ENCODE peak calls at places on chromosomes 2 and 18, in five cellular contexts. I, U, Q, R and M are unnamed samples.

GRCh38 chr2:41736586-41736985 is 311.2 kb upstream of the PKDCC start:
- DNase-seq in Q (no peak), R (no peak), I (no peak), U (no peak), M (no peak)

GRCh38 chr2:216635171-216635570 is 2.0 kb downstream of the IGFBP2 start:
- DNase-seq in R (no peak), I (no peak), Q (no peak), U (no peak), M (no peak)

GRCh38 chr2:104656496-104657310 is 197.2 kb upstream of the POU3F3 start:
- DNase-seq in U (no peak), I (no peak), R (no peak), Q (no peak), M (no peak)

GRCh38 chr18:62457830-62458229 is 65.0 kb upstream of the ZCCHC2 start:
- DNase-seq in R (no peak), Q (no peak), I (no peak), U (no peak), M (no peak)

GRCh38 chr2:20135631-20136050 is 84.2 kb upstream of the LAPTM4A start:
- DNase-seq in R (peak; percentile 68), U (peak; percentile 75), I (peak; percentile 51), Q (peak; percentile 62), M (peak; percentile 13)

GRCh38 chr2:239236043-239236807 is 164.6 kb downstream of the HDAC4 start:
- DNase-seq in I (no peak), R (no peak), U (no peak), Q (no peak), M (no peak)

GRCh38 chr18:37944871-37945270 is 379.3 kb upstream of the CELF4 start:
- DNase-seq in I (no peak), Q (no peak), U (no peak), R (no peak), M (no peak)

GRCh38 chr18:8841781-8842485 is 136.6 kb downstream of the MTCL1 start:
- DNase-seq in U (no peak), I (no peak), R (no peak), Q (peak; percentile 27), M (no peak)

GRCh38 chr18:29418136-29418535 is 1241.2 kb upstream of the CDH2 start:
- DNase-seq in I (no peak), Q (peak; percentile 69), R (no peak), U (no peak), M (no peak)

GRCh38 chr2:157349949-157350510 is 24.4 kb upstream of the ERMN start:
- DNase-seq in R (no peak), U (no peak), Q (peak; percentile 25), I (no peak), M (no peak)

GRCh38 chr2:85799215-85799956 is 45.6 kb downstream of the ATOH8 start:
- DNase-seq in Q (peak; percentile 86), I (no peak), U (peak; percentile 59), R (no peak), M (no peak)

GRCh38 chr2:177327065-177327464 is 62.5 kb upstream of the NFE2L2 start:
- DNase-seq in Q (no peak), U (no peak), I (no peak), R (no peak), M (no peak)

GRCh38 chr2:169038338-169038757 is 7.2 kb upstream of the ABCB11 start:
- DNase-seq in Q (peak; percentile 90), I (no peak), U (peak; percentile 47), R (no peak), M (no peak)

GRCh38 chr18:77165489-77166415 is 33.2 kb upstream of the MBP start:
- DNase-seq in I (no peak), U (no peak), Q (no peak), R (no peak), M (no peak)
- H3K4me3 ChIP-seq in I (no peak overlapping the region), U (no peak overlapping the region), Q (no peak overlapping the region), R (no peak overlapping the region), M (no peak overlapping the region)

DNA sequence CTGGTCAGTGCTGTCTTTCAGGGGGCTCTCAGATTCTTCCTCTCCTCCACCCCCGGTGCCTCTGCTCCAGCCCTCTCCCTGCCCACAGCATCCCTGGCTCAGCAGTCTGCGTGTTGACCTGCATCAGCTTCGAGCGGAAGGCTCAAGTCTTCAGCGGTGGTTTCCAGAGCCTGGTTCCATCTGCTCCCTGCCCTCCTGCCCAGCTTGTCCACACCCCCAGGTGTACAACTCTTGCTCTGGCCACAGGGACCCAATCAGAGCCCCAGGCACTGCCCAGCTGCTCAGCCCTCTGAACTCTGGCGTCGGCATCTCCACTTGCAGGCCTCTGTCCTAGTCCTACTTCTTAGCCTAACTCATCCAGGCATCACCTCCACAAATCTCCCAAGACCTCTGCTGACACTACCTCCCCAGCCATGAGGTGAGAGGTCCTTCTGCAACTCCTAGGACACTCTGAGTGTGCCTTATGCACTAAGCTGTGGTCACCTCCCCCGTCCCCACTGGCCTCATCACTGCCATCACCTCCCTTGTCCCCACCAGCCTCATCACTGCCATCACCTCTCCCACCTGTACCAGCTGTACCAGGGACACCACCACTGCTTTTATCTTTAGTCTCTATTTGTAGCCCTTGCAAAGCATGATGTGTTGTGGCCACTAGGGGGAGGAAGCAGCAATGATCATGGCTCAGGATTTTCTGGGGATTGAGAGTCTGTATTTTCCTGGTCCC is 60.9 kb downstream of the EDAR start:
- DNase-seq in Q (peak; percentile 72), R (peak; percentile 50), U (peak; percentile 61), I (no peak), M (peak; percentile 46)
- TF ChIP-seq CTCF in Q (peak; percentile 94), R (peak; percentile 77), U (peak; percentile 72), I (peak; percentile 59), M (peak; percentile 97)

GRCh38 chr2:37412201-37412600 is 67.8 kb downstream of the QPCT start:
- DNase-seq in U (no peak), Q (no peak), R (no peak), I (no peak), M (no peak)
- H3K4me1 ChIP-seq in U (no peaks in the 10 kb centered on the region), Q (peaks cover 8% of the 10 kb centered on the region), R (no peaks in the 10 kb centered on the region), I (no peaks in the 10 kb centered on the region), M (no peaks in the 10 kb centered on the region)

GRCh38 chr2:176137249-176137573 is 7.7 kb downstream of the HOXD8 start:
- DNase-seq in Q (no peak), I (no peak), R (no peak), U (no peak), M (no peak)
- H3K4me3 ChIP-seq in Q (peak overlapping the region; percentile 91), I (no peak overlapping the region), R (peak overlapping the region; percentile 54), U (peak overlapping the region; percentile 47), M (no peak overlapping the region)

GRCh38 chr2:215614296-215614695 is 178.4 kb upstream of the FN1 start:
- DNase-seq in Q (no peak), I (no peak), U (no peak), R (no peak), M (no peak)

GRCh38 chr2:215618145-215618544 is 182.3 kb upstream of the FN1 start:
- DNase-seq in Q (no peak), U (no peak), I (no peak), R (no peak), M (no peak)

GRCh38 chr2:215615067-215615828 is 179.4 kb upstream of the FN1 start:
- DNase-seq in R (no peak), I (no peak), U (no peak), Q (no peak), M (no peak)

GRCh38 chr2:215617060-215617824 is 181.4 kb upstream of the FN1 start:
- DNase-seq in R (no peak), U (peak; percentile 24), Q (no peak), I (no peak), M (no peak)

DNA sequence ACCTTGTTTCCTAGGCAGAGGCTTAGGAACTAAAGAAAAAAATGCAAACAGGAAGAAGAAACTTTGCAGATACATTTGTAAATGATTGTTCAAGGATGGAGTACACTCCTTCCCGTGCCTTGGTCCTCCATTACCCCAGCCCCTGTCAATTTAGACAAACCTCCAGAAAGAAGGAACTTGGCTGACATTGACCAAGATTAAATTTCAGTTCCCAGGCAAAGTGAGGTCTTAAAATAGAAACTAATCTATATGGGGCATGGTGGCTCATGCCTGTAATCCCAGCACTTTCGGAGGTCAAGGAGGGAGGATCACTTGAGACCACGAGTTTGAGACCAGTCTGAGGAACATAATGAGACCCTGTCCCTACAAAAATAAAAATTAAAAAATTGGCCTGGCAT is 180.0 kb upstream of the FN1 start:
- DNase-seq in Q (no peak), U (no peak), R (no peak), I (no peak), M (no peak)
- TF ChIP-seq CTCF in Q (no peak), U (no peak), R (no peak), I (no peak), M (no peak)

DNA sequence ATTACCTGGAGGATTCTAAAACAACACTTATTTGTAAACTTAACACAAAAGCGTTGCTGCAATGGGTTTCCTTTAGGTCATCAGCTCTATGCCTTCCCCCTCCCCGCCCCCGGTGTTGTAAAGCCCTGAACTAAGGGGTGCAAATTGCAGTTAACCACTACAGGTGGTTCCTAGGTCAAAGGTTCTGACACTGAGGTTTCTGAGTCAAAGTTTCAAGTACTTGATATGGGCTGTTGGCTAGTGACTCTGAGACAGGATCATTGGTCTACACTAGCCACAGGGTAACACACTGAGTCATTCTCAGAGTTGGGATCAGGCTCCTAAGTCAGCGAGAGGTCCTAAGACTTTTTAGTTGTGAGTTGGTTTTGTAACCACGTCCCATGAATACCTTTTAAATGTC is 15.4 kb downstream of the IL1B start:
- DNase-seq in R (no peak), U (no peak), I (no peak), Q (no peak), M (no peak)
- H3K4me1 ChIP-seq in R (no peaks in the 10 kb centered on the region), U (peaks cover 15% of the 10 kb centered on the region), I (peaks cover 9% of the 10 kb centered on the region), Q (peaks cover 9% of the 10 kb centered on the region), M (no peaks in the 10 kb centered on the region)

GRCh38 chr2:46716806-46717732 is 198.5 kb downstream of the MCFD2 start:
- DNase-seq in Q (no peak), R (no peak), U (no peak), I (no peak), M (no peak)
- H3K4me3 ChIP-seq in Q (no peak overlapping the region), R (no peak overlapping the region), U (no peak overlapping the region), I (no peak overlapping the region), M (no peak overlapping the region)

DNA sequence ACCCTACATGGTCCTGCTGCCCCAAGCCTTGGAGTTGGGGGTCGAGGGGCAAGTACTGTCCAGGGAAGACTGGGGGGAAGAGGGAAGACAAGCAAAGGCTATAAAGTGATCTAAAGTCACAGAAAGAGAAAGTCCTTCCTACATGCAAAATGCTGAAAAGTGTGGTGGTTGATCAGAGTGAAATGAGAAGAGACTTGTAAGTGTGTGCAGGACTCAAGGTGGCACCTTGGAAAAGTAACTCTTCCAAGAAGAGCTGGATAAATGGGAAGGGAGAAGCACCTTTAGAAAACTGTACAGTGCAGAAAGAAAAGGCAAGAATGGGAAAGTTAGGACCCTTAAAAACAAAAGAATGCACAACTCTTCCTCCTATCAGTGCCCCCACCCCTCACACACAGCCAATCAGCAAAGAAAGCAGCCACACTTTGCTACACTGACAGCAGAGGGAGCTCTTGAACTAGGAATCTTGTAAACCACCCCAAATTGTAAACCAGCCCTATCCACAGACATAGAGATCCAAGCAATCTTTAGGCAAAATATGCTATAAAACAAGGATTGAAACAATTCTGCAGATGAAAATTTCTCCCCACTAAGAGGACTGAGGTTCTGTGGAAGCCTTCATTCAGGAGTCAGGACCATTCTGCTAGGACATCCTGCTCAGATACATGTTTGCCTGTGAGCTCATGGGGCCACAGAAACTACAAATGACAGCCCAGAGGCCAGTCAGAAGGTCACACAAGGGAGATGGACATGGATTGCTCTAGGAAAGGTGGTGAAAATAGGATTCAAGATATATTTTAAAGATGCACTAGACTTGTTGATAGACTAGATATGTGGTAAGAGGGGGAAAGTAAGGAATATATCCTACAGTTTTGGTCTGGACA is 146.4 kb downstream of the FTCDNL1 start:
- DNase-seq in I (no peak), U (peak; percentile 52), R (peak; percentile 44), Q (peak; percentile 74), M (no peak)
- TF ChIP-seq CTCF in I (peak; percentile 17), U (peak; percentile 78), R (peak; percentile 71), Q (peak; percentile 90), M (no peak)